ENCODE peak calls at places on chromosomes 4 and X, in five cellular contexts. N is A549, V is stomach, C is suprapubic skin, I is ovary. K is an unnamed sample.

GRCh38 chr4:6942238-6942800 is 32.7 kb downstream of the TBC1D14 start:
- DNase-seq in N (peak), V (no peak), C (no peak), I (peak), K (peak)

GRCh38 chr4:70183168-70183939 is 12.2 kb upstream of the ODAM start:
- DNase-seq in N (peak), V (peak), C (no peak), I (no peak), K (no peak)

GRCh38 chrX:70352473-70352872 is 62.6 kb downstream of the KIF4A start:
- DNase-seq in N (no peak), V (no peak), C (no peak), I (no peak), K (no peak)

GRCh38 chr4:76504613-76505465 is 69.8 kb downstream of the SHROOM3 start:
- DNase-seq in N (peak), V (no peak), C (no peak), I (no peak), K (no peak)

GRCh38 chr4:147714575-147715401 is 17.1 kb upstream of the ARHGAP10 start:
- DNase-seq in N (no peak), V (no peak), C (peak), I (no peak), K (no peak)

GRCh38 chr4:145299380-145300076 is 119.1 kb upstream of the OTUD4 start:
- DNase-seq in N (no peak), V (no peak), C (no peak), I (no peak), K (no peak)

GRCh38 chr4:16883816-16884215 is 14.6 kb downstream of the LDB2 start:
- DNase-seq in N (no peak), V (no peak), C (no peak), I (no peak), K (no peak)

GRCh38 chrX:119417376-119417775 is 18.2 kb downstream of the SLC25A43 start:
- DNase-seq in N (no peak), V (no peak), C (no peak), I (no peak), K (no peak)

GRCh38 chrX:47637546-47638195 is 7.9 kb upstream of the CFP start:
- DNase-seq in N (no peak), V (peak), C (no peak), I (peak), K (peak)

GRCh38 chr4:158172196-158172557 is 648 bp downstream of the GASK1B start:
- DNase-seq in N (no peak), V (no peak), C (no peak), I (no peak), K (no peak)

GRCh38 chrX:131854586-131854985 is 168.5 kb upstream of the STK26 start:
- DNase-seq in N (peak), V (no peak), C (no peak), I (no peak), K (no peak)

GRCh38 chr4:11623726-11624037 is 195.0 kb upstream of the HS3ST1 start:
- DNase-seq in N (peak), V (peak), C (no peak), I (no peak), K (peak)

GRCh38 chr4:124433500-124433899 is 279.0 kb downstream of the ANKRD50 start:
- DNase-seq in N (peak), V (no peak), C (no peak), I (no peak), K (no peak)

GRCh38 chr4:5756271-5756670 is 45.3 kb downstream of the EVC start:
- DNase-seq in N (no peak), V (no peak), C (no peak), I (no peak), K (no peak)

GRCh38 chr4:147843162-147843561 is 111.3 kb downstream of the ARHGAP10 start:
- DNase-seq in N (peak), V (no peak), C (no peak), I (no peak), K (no peak)

GRCh38 chr4:143352052-143352451 is 15.4 kb downstream of the GAB1 start:
- DNase-seq in N (no peak), V (no peak), C (no peak), I (no peak), K (no peak)
- TF ChIP-seq EP300 in N (no peak), V (no peak), C (no peak), I (no peak), K (no peak)

DNA sequence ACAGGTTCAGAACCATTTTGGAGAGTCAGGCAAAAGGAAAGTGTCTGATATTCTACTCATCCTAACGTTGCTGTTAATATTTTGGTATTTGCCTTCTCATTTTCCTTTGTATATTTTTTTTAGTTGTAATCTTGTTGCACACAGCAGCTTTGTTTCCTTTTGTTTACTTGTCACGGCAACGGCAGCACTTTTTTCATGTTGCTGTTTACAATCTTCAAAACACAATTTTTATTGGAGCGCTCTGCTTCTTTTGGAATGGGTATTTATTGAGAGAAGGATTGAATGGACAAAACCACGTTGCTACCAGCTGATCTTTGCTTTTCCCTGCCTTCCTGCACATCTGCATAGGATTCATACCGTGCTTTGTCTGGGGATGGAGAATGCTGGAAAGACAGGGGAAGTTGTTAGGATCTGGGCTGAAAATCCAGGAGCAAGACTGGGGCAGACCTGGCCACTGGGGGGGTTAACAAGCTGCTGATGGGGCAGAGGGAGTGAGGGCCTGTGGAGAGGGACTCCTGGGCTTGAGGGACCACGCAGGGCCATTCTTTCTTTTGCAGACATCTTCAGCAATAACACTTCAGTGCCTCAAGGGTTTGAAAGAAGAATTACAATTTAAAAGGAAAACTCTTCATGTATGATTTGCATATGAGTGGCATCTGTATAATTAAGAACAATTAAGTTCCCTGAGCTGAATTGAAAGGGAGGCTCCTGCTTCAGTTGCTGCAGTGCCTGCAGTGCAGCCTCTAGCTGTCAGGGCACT is 69.8 kb downstream of the TMEM131L start:
- DNase-seq in N (no peak), V (no peak), C (no peak), I (no peak), K (no peak)
- TF ChIP-seq EP300 in N (no peak), V (no peak), C (no peak), I (no peak), K (no peak)

GRCh38 chr4:102511830-102512605 is 10.9 kb downstream of the NFKB1 start:
- DNase-seq in N (peak), V (no peak), C (no peak), I (no peak), K (no peak)
- TF ChIP-seq EP300 in N (no peak), V (no peak), C (no peak), I (no peak), K (no peak)

GRCh38 chr4:77862478-77863216 is at the start of gene MRPL1:
- DNase-seq in N (peak), V (peak), C (peak), I (peak), K (peak)
- TF ChIP-seq EP300 in N (no peak), V (no peak), C (no peak), I (no peak), K (no peak)